ENCODE peak calls at places on chromosomes 1 and 21, in eight cellular contexts. I is right lobe of liver; S is uterus; R is upper lobe of left lung; W is thoracic aorta; M is heart left ventricle; K is CD8-positive, alpha-beta T cell; A is K562. C is an unnamed sample. For H3K9me3 and H3K36me3, the result is how much of the 10 kb centered on the place peaks cover.

GRCh38 chr1:212528501-212528900 is 80.1 kb upstream of the ATF3 start:
- DNase-seq in I (no peak), S (no peak), R (no peak), W (no peak), M (no peak), K (no peak), A (no peak), C (no peak)

GRCh38 chr1:165860065-165860464 is 32.7 kb downstream of the UCK2 start:
- DNase-seq in I (no peak), S (no peak), R (no peak), W (no peak), M (no peak), K (no peak), A (no peak), C (no peak)

GRCh38 chr21:38303300-38303699 is 46.5 kb downstream of the KCNJ15 start:
- DNase-seq in I (no peak), S (peak), R (no peak), W (peak), M (no peak), K (no peak), A (no peak), C (peak)

GRCh38 chr1:212430416-212430815 is 2.3 kb upstream of the NENF start:
- DNase-seq in I (no peak), S (no peak), R (no peak), W (no peak), M (no peak), K (no peak), A (peak), C (no peak)

GRCh38 chr1:152182431-152182830 is 23.4 kb upstream of the RPTN start:
- DNase-seq in I (no peak), S (no peak), R (no peak), W (no peak), M (no peak), K (no peak), A (peak), C (no peak)

GRCh38 chr1:108049083-108049819 is 84.3 kb upstream of the VAV3 start:
- DNase-seq in I (peak), S (no peak), R (no peak), W (no peak), M (peak), K (peak), A (peak), C (peak)

GRCh38 chr1:5991784-5992033 is 516 bp downstream of the NPHP4 start:
- DNase-seq in I (no peak), S (no peak), R (no peak), W (no peak), M (no peak), K (no peak), A (no peak), C (no peak)

GRCh38 chr1:158095737-158096335 is 84.9 kb upstream of the CD1D start:
- DNase-seq in I (no peak), S (no peak), R (no peak), W (no peak), M (no peak), K (peak), A (peak), C (no peak)

GRCh38 chr1:214718724-214719123 is 115.7 kb downstream of the CENPF start:
- DNase-seq in I (no peak), S (no peak), R (no peak), W (no peak), M (no peak), K (no peak), A (no peak), C (no peak)

GRCh38 chr1:193417420-193417819 is 231.0 kb upstream of the B3GALT2 start:
- DNase-seq in I (no peak), S (peak), R (no peak), W (no peak), M (no peak), K (peak), A (no peak), C (no peak)

GRCh38 chr1:53783056-53783455 is 44.1 kb upstream of the GLIS1 start:
- DNase-seq in I (no peak), S (no peak), R (no peak), W (no peak), M (no peak), K (no peak), A (no peak), C (no peak)

GRCh38 chr1:58815069-58815679 is 31.3 kb upstream of the JUN start:
- DNase-seq in I (peak), S (peak), R (peak), W (peak), M (peak), K (peak), A (peak), C (peak)

GRCh38 chr1:115654663-115655306 is 13.0 kb downstream of the VANGL1 start:
- DNase-seq in I (peak), S (no peak), R (peak), W (no peak), M (peak), K (no peak), A (peak), C (peak)

GRCh38 chr21:39336457-39337008 is 12.4 kb downstream of the HMGN1 start:
- DNase-seq in I (no peak), S (no peak), R (no peak), W (no peak), M (no peak), K (no peak), A (no peak), C (no peak)

GRCh38 chr21:45534591-45535331 is 7.5 kb downstream of the SLC19A1 start:
- DNase-seq in I (peak), S (peak), R (peak), W (no peak), M (peak), K (no peak), A (no peak), C (no peak)

GRCh38 chr1:112906155-112906698 is 49.8 kb downstream of the SLC16A1 start:
- DNase-seq in I (no peak), S (no peak), R (no peak), W (no peak), M (no peak), K (no peak), A (peak), C (no peak)

GRCh38 chr1:192609110-192610079 is 26.6 kb upstream of the RGS13 start:
- DNase-seq in I (peak), S (peak), R (no peak), W (peak), M (peak), K (peak), A (peak), C (peak)

GRCh38 chr21:37374026-37374425 is 7.5 kb downstream of the DYRK1A start:
- DNase-seq in I (no peak), S (no peak), R (no peak), W (no peak), M (no peak), K (no peak), A (no peak), C (no peak)

GRCh38 chr21:45494135-45494850 is 47.9 kb downstream of the SLC19A1 start:
- DNase-seq in I (peak), S (no peak), R (peak), W (no peak), M (no peak), K (no peak), A (no peak), C (no peak)

GRCh38 chr21:42724226-42724920 is 71.0 kb downstream of the PDE9A start:
- DNase-seq in I (no peak), S (peak), R (no peak), W (no peak), M (peak), K (no peak), A (no peak), C (no peak)

GRCh38 chr1:180918519-180918918 is 5.8 kb downstream of the KIAA1614 start:
- DNase-seq in I (no peak), S (no peak), R (peak), W (no peak), M (no peak), K (no peak), A (peak), C (no peak)
- H3K9me3 ChIP-seq in I (under half), S (under half), R (under half), W (under half), M (under half), K (under half), A (under half), C (under half)

DNA sequence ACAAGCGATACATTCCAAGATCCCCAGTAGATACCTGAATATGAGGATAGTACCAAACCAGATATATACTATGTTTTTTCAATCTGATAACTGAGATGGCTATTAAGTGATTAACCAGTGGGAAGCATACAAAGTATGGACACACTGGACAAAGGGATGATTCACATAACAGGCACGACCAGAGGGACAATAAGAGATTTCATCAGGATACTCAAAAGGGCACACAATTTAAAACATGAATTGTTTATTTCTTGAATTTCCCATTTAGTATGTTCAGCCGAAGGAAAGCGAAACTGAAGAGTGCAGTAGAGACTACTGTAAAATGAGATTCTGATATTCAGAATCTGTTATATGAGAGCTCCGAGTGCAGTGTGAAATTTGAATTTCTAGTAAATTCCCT is 10.6 kb downstream of the ZZZ3 start:
- DNase-seq in I (no peak), S (no peak), R (no peak), W (no peak), M (no peak), K (no peak), A (no peak), C (no peak)
- H3K36me3 ChIP-seq in I (under half), S (under half), R (under half), W (under half), M (under half), K (under half), A (under half), C (under half)

DNA sequence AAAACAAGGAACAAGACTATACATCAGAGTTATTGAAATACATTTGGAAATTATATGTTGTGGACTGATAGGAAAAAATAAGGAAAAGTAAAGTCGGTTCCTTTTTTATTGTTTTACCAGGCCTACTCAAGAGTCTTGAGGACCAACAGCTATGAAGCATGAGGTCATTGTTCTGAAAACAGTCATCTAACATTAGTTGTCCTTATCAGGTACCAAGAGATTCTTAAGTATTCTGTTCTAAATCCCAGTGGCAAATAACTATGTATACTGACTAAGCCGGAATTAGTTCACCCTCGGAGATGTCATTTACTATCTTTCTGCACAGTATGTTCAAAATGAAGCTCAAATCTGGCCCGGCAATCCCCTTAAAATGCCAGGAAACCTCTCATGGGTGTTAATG is 585 bp downstream of the ADGRL4 start:
- DNase-seq in I (no peak), S (no peak), R (no peak), W (no peak), M (no peak), K (no peak), A (no peak), C (no peak)
- H3K9me3 ChIP-seq in I (under half), S (under half), R (under half), W (under half), M (under half), K (under half), A (under half), C (under half)

GRCh38 chr1:155933591-155934096 is 569 bp downstream of the KHDC4 start:
- DNase-seq in I (no peak), S (no peak), R (peak), W (no peak), M (no peak), K (no peak), A (peak), C (no peak)

GRCh38 chr1:155934097-155934932 is at the start of gene KHDC4:
- DNase-seq in I (peak), S (peak), R (peak), W (peak), M (peak), K (peak), A (peak), C (peak)

GRCh38 chr1:155931332-155932038 is 2.7 kb downstream of the KHDC4 start:
- DNase-seq in I (no peak), S (no peak), R (no peak), W (no peak), M (no peak), K (no peak), A (no peak), C (no peak)

GRCh38 chr1:155932085-155932484 is 2.1 kb downstream of the KHDC4 start:
- DNase-seq in I (no peak), S (no peak), R (no peak), W (no peak), M (no peak), K (no peak), A (no peak), C (no peak)

GRCh38 chr1:155932487-155932886 is 1.7 kb downstream of the KHDC4 start:
- DNase-seq in I (no peak), S (no peak), R (no peak), W (no peak), M (no peak), K (no peak), A (no peak), C (no peak)
- H3K36me3 ChIP-seq in I (half or more), S (under half), R (under half), W (under half), M (half or more), K (under half), A (half or more), C (under half)

C was measured in tibial artery.